ENCODE peak calls at places on chromosomes 11 and 22, in six cellular contexts. V, D, I, B, G and Q are unnamed samples.

GRCh38 chr11:1879941-1880720 is 11.6 kb downstream of the PRR33 start:
- DNase-seq in D (no peak), B (no peak), G (no peak), V (no peak), I (peak), Q (no peak)

GRCh38 chr22:45210174-45210573 is 30.5 kb downstream of the KIAA0930 start:
- DNase-seq in V (no peak), D (no peak), G (peak), B (no peak), I (no peak), Q (no peak)

GRCh38 chr11:47551086-47551485 is 1.8 kb downstream of the CELF1 start:
- DNase-seq in B (peak), V (no peak), D (peak), G (no peak), I (peak), Q (peak)

GRCh38 chr22:48954781-48955311 is 872.8 kb downstream of the BRD1 start:
- DNase-seq in G (no peak), I (no peak), D (no peak), V (peak), B (no peak), Q (no peak)

GRCh38 chr22:24950272-24950902 is 2.1 kb upstream of the KIAA1671 start:
- DNase-seq in B (no peak), V (no peak), I (peak), G (no peak), D (peak), Q (no peak)

GRCh38 chr11:35419713-35420333 is 465 bp upstream of the SLC1A2 start:
- DNase-seq in D (no peak), B (no peak), G (no peak), V (no peak), I (no peak), Q (no peak)

GRCh38 chr22:40479887-40480538 is 109.6 kb downstream of the SGSM3 start:
- DNase-seq in G (no peak), D (no peak), I (peak), B (no peak), V (no peak), Q (no peak)

GRCh38 chr11:20754957-20755356 is 85.6 kb downstream of the NELL1 start:
- DNase-seq in V (no peak), B (peak), D (peak), G (no peak), I (no peak), Q (no peak)

GRCh38 chr11:62193954-62194353 is 3.9 kb downstream of the SCGB1D1 start:
- DNase-seq in D (peak), V (no peak), I (no peak), G (no peak), B (no peak), Q (no peak)

GRCh38 chr11:117094776-117095175 is 3.5 kb downstream of the SIK3 start:
- DNase-seq in D (no peak), V (no peak), B (no peak), G (no peak), I (peak), Q (no peak)

GRCh38 chr22:26681395-26681821 is 24.0 kb downstream of the MIAT start:
- DNase-seq in I (peak), D (peak), B (no peak), V (no peak), G (no peak), Q (no peak)

GRCh38 chr22:49776053-49776511 is 51.6 kb downstream of the BRD1 start:
- DNase-seq in G (no peak), B (no peak), V (no peak), I (no peak), D (no peak), Q (no peak)

GRCh38 chr22:46906326-46907045 is 144.0 kb downstream of the TBC1D22A start:
- DNase-seq in I (no peak), B (no peak), V (no peak), G (no peak), D (no peak), Q (no peak)
- H3K27ac ChIP-seq in I (no peak), B (no peak), V (no peak), G (no peak), D (no peak), Q (no peak)

DNA sequence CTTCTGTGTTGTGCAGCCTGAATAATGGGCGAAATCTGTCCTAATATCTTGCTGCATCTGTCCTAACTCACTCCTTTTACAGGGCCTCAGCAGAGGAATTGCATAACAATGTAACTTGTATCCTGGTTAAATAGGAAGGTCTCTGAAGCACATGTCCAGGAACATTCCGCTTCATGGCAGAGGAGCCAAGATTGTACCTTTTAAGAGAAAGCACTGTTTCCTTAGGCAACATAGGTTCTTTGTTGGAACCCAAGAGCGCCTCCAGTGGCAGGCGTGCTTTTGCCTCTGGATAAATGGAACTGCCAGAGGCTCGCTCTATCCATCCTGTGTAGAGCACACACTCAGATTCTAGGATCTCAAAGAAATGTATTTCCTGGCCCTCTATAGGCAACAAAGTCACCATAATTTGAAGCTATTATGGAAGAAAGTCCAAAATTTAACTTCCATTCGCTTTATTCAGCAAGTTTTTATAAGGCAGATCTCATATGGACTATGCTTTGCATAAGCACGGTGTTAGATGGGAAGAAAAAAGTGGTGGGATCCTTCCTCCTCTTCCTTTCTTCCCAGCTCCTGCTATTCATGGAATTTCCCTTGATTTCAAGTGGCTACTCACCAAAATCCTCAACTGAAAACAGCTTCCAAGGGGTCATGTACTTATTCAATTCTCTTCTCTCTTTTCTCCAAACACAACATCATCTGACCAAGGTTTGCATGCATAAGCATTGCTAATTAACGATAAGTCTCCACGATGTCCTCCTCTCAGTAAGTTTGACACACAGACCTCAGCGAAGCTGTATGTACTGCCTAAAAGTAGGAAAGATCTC is at the start of gene BLID:
- DNase-seq in D (no peak), I (peak), V (peak), G (no peak), B (peak), Q (no peak)
- H3K27ac ChIP-seq in D (no peak), I (peak), V (no peak), G (no peak), B (no peak), Q (no peak)

GRCh38 chr11:108901359-108901758 is 236.5 kb downstream of the DDX10 start:
- DNase-seq in V (no peak), D (no peak), I (no peak), B (no peak), G (no peak), Q (no peak)

GRCh38 chr11:108906329-108906728 is 241.5 kb downstream of the DDX10 start:
- DNase-seq in D (peak), I (peak), G (no peak), V (no peak), B (no peak), Q (no peak)

GRCh38 chr11:108902027-108902469 is 237.2 kb downstream of the DDX10 start:
- DNase-seq in V (no peak), D (no peak), G (no peak), B (no peak), I (no peak), Q (no peak)

GRCh38 chr11:108912587-108912986 is 247.7 kb downstream of the DDX10 start:
- DNase-seq in V (no peak), B (no peak), G (no peak), D (no peak), I (peak), Q (no peak)

DNA sequence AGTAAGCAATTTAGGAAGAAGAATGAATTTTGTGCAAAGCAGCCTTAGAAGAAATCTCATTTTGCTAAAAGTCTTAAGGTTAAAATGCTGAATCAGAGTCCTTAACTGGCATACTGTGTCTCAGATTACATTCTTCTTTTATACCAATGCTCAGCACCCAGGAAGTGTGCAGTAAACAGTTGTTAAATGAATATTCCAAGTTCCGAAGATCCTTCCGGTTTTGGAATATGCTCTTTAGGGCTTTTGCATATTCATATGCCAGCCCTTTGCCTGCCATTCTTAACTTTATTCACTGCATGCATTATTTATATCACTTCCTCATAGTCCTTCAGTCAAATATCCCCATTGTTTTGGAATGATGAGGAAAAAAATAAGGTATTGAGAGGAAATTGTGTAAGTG is 242.0 kb downstream of the DDX10 start:
- DNase-seq in B (no peak), D (peak), I (peak), V (no peak), G (no peak), Q (no peak)
- H3K27ac ChIP-seq in B (no peak), D (peak), I (no peak), V (no peak), G (no peak), Q (no peak)

GRCh38 chr11:46050065-46050464 is 71.2 kb downstream of the PHF21A start:
- DNase-seq in D (peak), G (no peak), B (no peak), I (peak), V (peak), Q (no peak)
- H3K27ac ChIP-seq in D (peak), G (no peak), B (no peak), I (no peak), V (peak), Q (no peak)